ENCODE peak calls at places on chromosomes 11 and 22, in seven cellular contexts. K is A549, I is IMR-90, C is NB4, E is tibial nerve, J is endothelial cell of umbilical vein, W is stomach. F is an unnamed sample.

GRCh38 chr11:110435780-110436717 is 6.3 kb downstream of the FDX1 start:
- DNase-seq in K (no peak), I (peak), C (peak), E (no peak), J (no peak), W (no peak), F (no peak)

GRCh38 chr11:10233581-10233980 is 60.4 kb downstream of the SBF2 start:
- DNase-seq in K (no peak), I (peak), C (no peak), E (no peak), J (peak), W (no peak), F (peak)

GRCh38 chr11:131254254-131254653 is 116.2 kb upstream of the NTM start:
- DNase-seq in K (no peak), I (no peak), C (no peak), E (no peak), J (no peak), W (no peak), F (no peak)

GRCh38 chr11:12430912-12431311 is 53.5 kb downstream of the PARVA start:
- DNase-seq in K (peak), I (peak), C (no peak), E (peak), J (peak), W (peak), F (peak)

GRCh38 chr11:2314525-2315394 is 12.9 kb downstream of the TSPAN32 start:
- DNase-seq in K (no peak), I (peak), C (peak), E (peak), J (peak), W (peak), F (peak)

GRCh38 chr11:35063453-35063852 is 75.5 kb upstream of the CD44 start:
- DNase-seq in K (no peak), I (no peak), C (peak), E (no peak), J (no peak), W (no peak), F (no peak)

GRCh38 chr11:132911186-132911585 is 621.1 kb downstream of the OPCML start:
- DNase-seq in K (peak), I (peak), C (no peak), E (no peak), J (no peak), W (no peak), F (no peak)

GRCh38 chr22:22942511-22943329 is 55.1 kb downstream of the IGLL5 start:
- DNase-seq in K (peak), I (peak), C (peak), E (peak), J (peak), W (peak), F (peak)

GRCh38 chr11:133934599-133935550 is 21.9 kb downstream of the IGSF9B start:
- DNase-seq in K (peak), I (peak), C (peak), E (peak), J (no peak), W (no peak), F (peak)

GRCh38 chr11:65643971-65644370 is 6.1 kb downstream of the SIPA1 start:
- DNase-seq in K (peak), I (no peak), C (no peak), E (no peak), J (no peak), W (no peak), F (peak)

GRCh38 chr11:103111400-103111799 is 2.2 kb downstream of the DYNC2H1 start:
- DNase-seq in K (no peak), I (no peak), C (no peak), E (no peak), J (no peak), W (no peak), F (no peak)

GRCh38 chr11:12552677-12553076 is 121.5 kb upstream of the TEAD1 start:
- DNase-seq in K (no peak), I (peak), C (no peak), E (peak), J (no peak), W (no peak), F (no peak)

GRCh38 chr11:34266090-34266912 is 91.5 kb downstream of the ABTB2 start:
- DNase-seq in K (no peak), I (peak), C (peak), E (peak), J (no peak), W (no peak), F (peak)

DNA sequence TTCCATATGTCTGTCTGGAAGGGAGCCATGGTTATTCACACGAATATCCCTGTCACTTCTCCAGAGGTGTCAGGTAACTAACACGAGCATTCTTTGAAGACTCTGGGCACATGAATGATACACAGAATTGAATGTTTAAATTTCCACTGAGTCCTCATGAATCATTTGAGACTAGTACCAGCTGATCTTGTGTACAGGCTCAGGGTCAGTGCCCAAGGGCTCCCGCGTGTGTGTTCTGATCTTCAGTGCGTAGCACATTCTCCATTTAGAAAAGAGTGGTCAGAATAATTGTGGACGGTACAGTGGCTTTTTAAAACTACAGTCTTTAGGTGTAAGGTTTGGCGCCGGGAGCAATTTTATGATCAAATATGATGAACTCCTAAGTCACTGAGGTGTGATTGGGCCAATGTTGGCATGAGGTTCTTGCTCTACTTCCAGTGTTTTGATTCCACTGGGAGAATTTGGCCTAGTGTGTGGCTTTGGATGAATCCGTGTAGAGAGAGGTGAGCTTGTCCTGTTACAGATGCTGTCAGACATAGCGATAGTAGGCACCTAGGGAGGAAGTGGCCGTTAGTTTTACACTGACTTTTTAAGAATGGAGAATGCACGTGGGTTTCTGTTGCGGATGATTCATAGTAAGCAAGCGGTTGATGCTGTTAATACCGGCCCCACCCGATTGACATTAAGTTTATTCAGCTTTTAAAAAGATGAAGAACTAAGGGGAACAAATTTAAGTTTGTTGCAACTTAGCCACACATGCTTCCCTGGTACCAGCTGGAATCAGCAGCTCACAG is 22.2 kb downstream of the NUP50 start:
- DNase-seq in K (no peak), I (no peak), C (no peak), E (no peak), J (no peak), W (no peak), F (no peak)
- TF ChIP-seq POLR2A in K (no peak), I (no peak), C (no peak), E (no peak), J (no peak), W (no peak), F (no peak)

DNA sequence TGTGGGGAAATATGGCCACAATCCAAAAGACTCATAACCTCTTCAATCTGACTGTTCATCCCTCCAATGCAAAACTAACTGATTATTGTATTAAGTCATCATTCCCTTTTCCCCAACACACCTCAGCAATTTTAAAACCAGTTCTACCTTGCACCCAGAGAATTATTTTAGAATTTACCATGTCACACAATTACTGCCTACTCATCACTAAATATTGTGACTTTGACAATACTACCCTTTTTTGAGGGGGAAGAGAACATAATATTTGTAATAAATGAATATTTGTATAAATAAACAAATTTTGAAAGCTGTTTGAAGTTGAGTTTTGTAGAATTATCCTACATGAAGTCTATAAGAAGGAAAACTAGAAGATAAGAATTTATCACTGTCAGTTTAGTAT is 28.2 kb upstream of the CALCB start:
- DNase-seq in K (no peak), I (no peak), C (no peak), E (no peak), J (no peak), W (no peak), F (no peak)
- TF ChIP-seq POLR2A in K (no peak), I (no peak), C (no peak), E (no peak), J (no peak), W (no peak), F (no peak)

GRCh38 chr11:61369372-61370348 is 7.5 kb downstream of the TMEM138 start:
- DNase-seq in K (no peak), I (peak), C (no peak), E (peak), J (no peak), W (no peak), F (no peak)
- TF ChIP-seq POLR2A in K (no peak), I (no peak), C (no peak), E (no peak), J (no peak), W (no peak), F (no peak)

GRCh38 chr11:46357483-46357936 is 10.2 kb downstream of the DGKZ start:
- DNase-seq in K (no peak), I (no peak), C (peak), E (no peak), J (no peak), W (peak), F (no peak)
- TF ChIP-seq POLR2A in K (no peak), I (no peak), C (no peak), E (no peak), J (no peak), W (no peak), F (no peak)

DNA sequence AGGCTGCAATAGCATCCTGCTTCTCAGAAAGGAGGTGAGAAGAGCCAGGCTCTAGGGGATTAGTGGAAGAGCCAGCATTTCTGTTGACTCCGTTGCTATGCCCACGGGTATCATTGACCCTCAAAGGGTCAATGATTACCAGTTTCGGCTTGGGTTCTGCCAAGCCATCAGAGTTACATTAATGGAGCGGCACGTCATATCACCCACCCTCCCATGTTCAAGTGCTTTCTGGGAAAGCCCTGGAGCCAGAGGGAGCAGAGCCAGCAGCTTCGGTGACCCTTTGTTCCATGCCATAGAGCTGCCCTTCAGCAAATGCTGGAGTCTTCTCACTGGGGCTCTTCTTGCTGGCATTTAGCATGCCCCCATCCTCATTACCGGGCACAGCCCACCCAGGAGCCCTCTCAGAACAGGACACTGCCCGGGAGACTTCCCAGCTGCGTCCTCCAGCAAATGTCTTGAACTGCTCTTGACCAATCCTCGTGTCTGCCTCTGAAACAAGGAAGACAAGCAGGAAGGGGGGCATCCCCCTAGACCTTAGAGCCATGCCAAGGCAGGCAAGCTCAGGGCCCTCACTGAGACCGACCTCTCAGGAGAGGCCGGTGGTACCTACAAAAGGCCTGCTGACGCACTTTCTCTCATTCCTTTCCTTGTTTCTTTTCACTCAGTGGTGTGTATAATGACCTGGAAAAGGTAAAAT is 14.6 kb downstream of the KCNJ1 start:
- DNase-seq in K (no peak), I (no peak), C (no peak), E (no peak), J (no peak), W (no peak), F (no peak)
- TF ChIP-seq POLR2A in K (no peak), I (no peak), C (no peak), E (no peak), J (no peak), W (no peak), F (no peak)